ENCODE peak calls at places on chromosomes 11 and 22, in ten cellular contexts. One of them, this sample, is unnamed.

GRCh38 chr22:49147617-49148175 is 680.0 kb downstream of the BRD1 start:
- DNase-seq in D341Med: no peak
- DNase-seq in cardiac muscle cell: no peak
- DNase-seq in NCI-H2081: no peak
- DNase-seq in EH: no peak
- DNase-seq in cerebellar cortex: no peak
- DNase-seq in T-cell: no peak
- DNase-seq in naive B cell: no peak
- DNase-seq in pancreas: no peak
- DNase-seq in NCI-H187 treated with DMSO at 0.1 percent for 48 hours: no peak
- DNase-seq in this sample: no peak

GRCh38 chr11:48081151-48082010 is 101.0 kb downstream of the PTPRJ start:
- DNase-seq in D341Med: no peak
- DNase-seq in cardiac muscle cell: peak
- DNase-seq in NCI-H2081: no peak
- DNase-seq in EH: peak
- DNase-seq in cerebellar cortex: peak
- DNase-seq in T-cell: no peak
- DNase-seq in naive B cell: no peak
- DNase-seq in pancreas: no peak
- DNase-seq in NCI-H187 treated with DMSO at 0.1 percent for 48 hours: no peak
- DNase-seq in this sample: peak

GRCh38 chr11:29351301-29351873 is 665.4 kb downstream of the KCNA4 start:
- DNase-seq in D341Med: no peak
- DNase-seq in cardiac muscle cell: no peak
- DNase-seq in NCI-H2081: no peak
- DNase-seq in EH: no peak
- DNase-seq in cerebellar cortex: no peak
- DNase-seq in T-cell: no peak
- DNase-seq in naive B cell: no peak
- DNase-seq in pancreas: no peak
- DNase-seq in NCI-H187 treated with DMSO at 0.1 percent for 48 hours: no peak
- DNase-seq in this sample: no peak

GRCh38 chr11:84524422-84525051 is 1102.6 kb downstream of the DLG2 start:
- DNase-seq in D341Med: peak
- DNase-seq in cardiac muscle cell: peak
- DNase-seq in NCI-H2081: peak
- DNase-seq in EH: peak
- DNase-seq in cerebellar cortex: peak
- DNase-seq in T-cell: no peak
- DNase-seq in naive B cell: no peak
- DNase-seq in pancreas: no peak
- DNase-seq in NCI-H187 treated with DMSO at 0.1 percent for 48 hours: no peak
- DNase-seq in this sample: no peak

GRCh38 chr11:62144641-62145255 is 20.9 kb downstream of the INCENP start:
- DNase-seq in D341Med: no peak
- DNase-seq in cardiac muscle cell: no peak
- DNase-seq in NCI-H2081: no peak
- DNase-seq in EH: no peak
- DNase-seq in cerebellar cortex: no peak
- DNase-seq in T-cell: no peak
- DNase-seq in naive B cell: no peak
- DNase-seq in pancreas: peak
- DNase-seq in NCI-H187 treated with DMSO at 0.1 percent for 48 hours: no peak
- DNase-seq in this sample: no peak

GRCh38 chr11:125625225-125625593 is 246 bp downstream of the CHEK1 start:
- DNase-seq in D341Med: no peak
- DNase-seq in cardiac muscle cell: no peak
- DNase-seq in NCI-H2081: no peak
- DNase-seq in EH: no peak
- DNase-seq in cerebellar cortex: no peak
- DNase-seq in T-cell: no peak
- DNase-seq in naive B cell: no peak
- DNase-seq in pancreas: no peak
- DNase-seq in NCI-H187 treated with DMSO at 0.1 percent for 48 hours: no peak
- DNase-seq in this sample: no peak

GRCh38 chr22:37818397-37819099 is 4.6 kb upstream of the GALR3 start:
- DNase-seq in D341Med: no peak
- DNase-seq in cardiac muscle cell: peak
- DNase-seq in NCI-H2081: no peak
- DNase-seq in EH: peak
- DNase-seq in cerebellar cortex: no peak
- DNase-seq in T-cell: peak
- DNase-seq in naive B cell: peak
- DNase-seq in pancreas: peak
- DNase-seq in NCI-H187 treated with DMSO at 0.1 percent for 48 hours: no peak
- DNase-seq in this sample: peak

GRCh38 chr11:19988598-19988997 is 171.7 kb downstream of the DBX1 start:
- DNase-seq in D341Med: no peak
- DNase-seq in cardiac muscle cell: peak
- DNase-seq in NCI-H2081: no peak
- DNase-seq in EH: peak
- DNase-seq in cerebellar cortex: peak
- DNase-seq in T-cell: no peak
- DNase-seq in naive B cell: no peak
- DNase-seq in pancreas: no peak
- DNase-seq in NCI-H187 treated with DMSO at 0.1 percent for 48 hours: no peak
- DNase-seq in this sample: no peak

GRCh38 chr11:76244311-76245061 is 38.2 kb upstream of the WNT11 start:
- DNase-seq in D341Med: no peak
- DNase-seq in cardiac muscle cell: no peak
- DNase-seq in NCI-H2081: no peak
- DNase-seq in EH: no peak
- DNase-seq in cerebellar cortex: no peak
- DNase-seq in T-cell: no peak
- DNase-seq in naive B cell: no peak
- DNase-seq in pancreas: no peak
- DNase-seq in NCI-H187 treated with DMSO at 0.1 percent for 48 hours: no peak
- DNase-seq in this sample: no peak

GRCh38 chr11:64996710-64997380 is at the start of gene BATF2:
- DNase-seq in D341Med: peak
- DNase-seq in cardiac muscle cell: peak
- DNase-seq in NCI-H2081: peak
- DNase-seq in EH: peak
- DNase-seq in cerebellar cortex: peak
- DNase-seq in T-cell: no peak
- DNase-seq in naive B cell: peak
- DNase-seq in pancreas: peak
- DNase-seq in NCI-H187 treated with DMSO at 0.1 percent for 48 hours: no peak
- DNase-seq in this sample: peak

GRCh38 chr11:102560555-102561011 is 30.0 kb upstream of the MMP7 start:
- DNase-seq in D341Med: no peak
- DNase-seq in cardiac muscle cell: peak
- DNase-seq in NCI-H2081: no peak
- DNase-seq in EH: peak
- DNase-seq in cerebellar cortex: peak
- DNase-seq in T-cell: no peak
- DNase-seq in naive B cell: peak
- DNase-seq in pancreas: no peak
- DNase-seq in NCI-H187 treated with DMSO at 0.1 percent for 48 hours: no peak
- DNase-seq in this sample: no peak

GRCh38 chr11:131064373-131064991 is 148.2 kb upstream of the SNX19 start:
- DNase-seq in D341Med: peak
- DNase-seq in cardiac muscle cell: peak
- DNase-seq in NCI-H2081: peak
- DNase-seq in EH: peak
- DNase-seq in cerebellar cortex: peak
- DNase-seq in T-cell: no peak
- DNase-seq in naive B cell: no peak
- DNase-seq in pancreas: peak
- DNase-seq in NCI-H187 treated with DMSO at 0.1 percent for 48 hours: no peak
- DNase-seq in this sample: peak

GRCh38 chr11:79160786-79161403 is 279.9 kb downstream of the TENM4 start:
- DNase-seq in D341Med: no peak
- DNase-seq in cardiac muscle cell: peak
- DNase-seq in NCI-H2081: no peak
- DNase-seq in EH: no peak
- DNase-seq in cerebellar cortex: peak
- DNase-seq in T-cell: no peak
- DNase-seq in naive B cell: no peak
- DNase-seq in pancreas: no peak
- DNase-seq in NCI-H187 treated with DMSO at 0.1 percent for 48 hours: no peak
- DNase-seq in this sample: no peak

GRCh38 chr11:2791521-2792375 is 92.0 kb upstream of the KCNQ1OT1 start:
- DNase-seq in D341Med: no peak
- DNase-seq in cardiac muscle cell: no peak
- DNase-seq in NCI-H2081: peak
- DNase-seq in EH: no peak
- DNase-seq in cerebellar cortex: no peak
- DNase-seq in T-cell: peak
- DNase-seq in naive B cell: peak
- DNase-seq in pancreas: peak
- DNase-seq in NCI-H187 treated with DMSO at 0.1 percent for 48 hours: no peak
- DNase-seq in this sample: peak

GRCh38 chr22:27682438-27682837 is 119.1 kb downstream of the MN1 start:
- DNase-seq in D341Med: peak
- DNase-seq in cardiac muscle cell: no peak
- DNase-seq in NCI-H2081: no peak
- DNase-seq in EH: no peak
- DNase-seq in cerebellar cortex: no peak
- DNase-seq in T-cell: no peak
- DNase-seq in naive B cell: no peak
- DNase-seq in pancreas: no peak
- DNase-seq in NCI-H187 treated with DMSO at 0.1 percent for 48 hours: no peak
- DNase-seq in this sample: no peak

GRCh38 chr11:124633355-124633754 is 10.7 kb downstream of the TBRG1 start:
- DNase-seq in D341Med: no peak
- DNase-seq in cardiac muscle cell: peak
- DNase-seq in NCI-H2081: no peak
- DNase-seq in EH: peak
- DNase-seq in cerebellar cortex: no peak
- DNase-seq in T-cell: no peak
- DNase-seq in naive B cell: no peak
- DNase-seq in pancreas: no peak
- DNase-seq in NCI-H187 treated with DMSO at 0.1 percent for 48 hours: no peak
- DNase-seq in this sample: no peak

GRCh38 chr11:16148301-16148787 is 208.0 kb downstream of the SOX6 start:
- DNase-seq in D341Med: no peak
- DNase-seq in cardiac muscle cell: peak
- DNase-seq in NCI-H2081: peak
- DNase-seq in EH: no peak
- DNase-seq in cerebellar cortex: no peak
- DNase-seq in T-cell: no peak
- DNase-seq in naive B cell: no peak
- DNase-seq in pancreas: no peak
- DNase-seq in NCI-H187 treated with DMSO at 0.1 percent for 48 hours: no peak
- DNase-seq in this sample: no peak

GRCh38 chr11:130043575-130043974 is 26.1 kb upstream of the APLP2 start:
- DNase-seq in D341Med: no peak
- DNase-seq in cardiac muscle cell: no peak
- DNase-seq in NCI-H2081: no peak
- DNase-seq in EH: no peak
- DNase-seq in cerebellar cortex: no peak
- DNase-seq in T-cell: no peak
- DNase-seq in naive B cell: no peak
- DNase-seq in pancreas: no peak
- DNase-seq in NCI-H187 treated with DMSO at 0.1 percent for 48 hours: no peak
- DNase-seq in this sample: no peak

GRCh38 chr22:37176464-37177061 is 11.5 kb downstream of the C1QTNF6 start:
- DNase-seq in D341Med: no peak
- DNase-seq in cardiac muscle cell: peak
- DNase-seq in NCI-H2081: no peak
- DNase-seq in EH: peak
- DNase-seq in cerebellar cortex: no peak
- DNase-seq in T-cell: no peak
- DNase-seq in naive B cell: peak
- DNase-seq in pancreas: peak
- DNase-seq in NCI-H187 treated with DMSO at 0.1 percent for 48 hours: no peak
- DNase-seq in this sample: peak

GRCh38 chr11:105799728-105800462 is 190.0 kb downstream of the GRIA4 start:
- DNase-seq in D341Med: no peak
- DNase-seq in cardiac muscle cell: no peak
- DNase-seq in NCI-H2081: no peak
- DNase-seq in EH: no peak
- DNase-seq in cerebellar cortex: no peak
- DNase-seq in T-cell: no peak
- DNase-seq in naive B cell: no peak
- DNase-seq in pancreas: no peak
- DNase-seq in NCI-H187 treated with DMSO at 0.1 percent for 48 hours: no peak
- DNase-seq in this sample: no peak

GRCh38 chr22:50305658-50306566 is 1.5 kb downstream of the PLXNB2 start:
- DNase-seq in D341Med: peak
- DNase-seq in cardiac muscle cell: peak
- DNase-seq in NCI-H2081: peak
- DNase-seq in EH: peak
- DNase-seq in cerebellar cortex: peak
- DNase-seq in T-cell: no peak
- DNase-seq in naive B cell: no peak
- DNase-seq in pancreas: peak
- DNase-seq in NCI-H187 treated with DMSO at 0.1 percent for 48 hours: no peak
- DNase-seq in this sample: peak

GRCh38 chr22:25053153-25053805 is 100.8 kb downstream of the KIAA1671 start:
- DNase-seq in D341Med: no peak
- DNase-seq in cardiac muscle cell: no peak
- DNase-seq in NCI-H2081: no peak
- DNase-seq in EH: peak
- DNase-seq in cerebellar cortex: no peak
- DNase-seq in T-cell: no peak
- DNase-seq in naive B cell: no peak
- DNase-seq in pancreas: no peak
- DNase-seq in NCI-H187 treated with DMSO at 0.1 percent for 48 hours: no peak
- DNase-seq in this sample: no peak

GRCh38 chr11:83612891-83613766 is 327.0 kb upstream of the CCDC90B start:
- DNase-seq in D341Med: no peak
- DNase-seq in cardiac muscle cell: no peak
- DNase-seq in NCI-H2081: peak
- DNase-seq in EH: no peak
- DNase-seq in cerebellar cortex: peak
- DNase-seq in T-cell: no peak
- DNase-seq in naive B cell: no peak
- DNase-seq in pancreas: no peak
- DNase-seq in NCI-H187 treated with DMSO at 0.1 percent for 48 hours: peak
- DNase-seq in this sample: no peak

GRCh38 chr22:43042101-43042780 is 27.3 kb upstream of the PACSIN2 start:
- DNase-seq in D341Med: no peak
- DNase-seq in cardiac muscle cell: no peak
- DNase-seq in NCI-H2081: peak
- DNase-seq in EH: peak
- DNase-seq in cerebellar cortex: peak
- DNase-seq in T-cell: no peak
- DNase-seq in naive B cell: no peak
- DNase-seq in pancreas: no peak
- DNase-seq in NCI-H187 treated with DMSO at 0.1 percent for 48 hours: no peak
- DNase-seq in this sample: no peak

GRCh38 chr22:30628491-30628890 is 7.1 kb upstream of the SLC35E4 start:
- DNase-seq in D341Med: no peak
- DNase-seq in cardiac muscle cell: no peak
- DNase-seq in NCI-H2081: no peak
- DNase-seq in EH: no peak
- DNase-seq in cerebellar cortex: no peak
- DNase-seq in T-cell: no peak
- DNase-seq in naive B cell: no peak
- DNase-seq in pancreas: no peak
- DNase-seq in NCI-H187 treated with DMSO at 0.1 percent for 48 hours: no peak
- DNase-seq in this sample: no peak

GRCh38 chr22:29630987-29631386 is 27.6 kb downstream of the NF2 start:
- DNase-seq in D341Med: no peak
- DNase-seq in cardiac muscle cell: no peak
- DNase-seq in NCI-H2081: no peak
- DNase-seq in EH: no peak
- DNase-seq in cerebellar cortex: no peak
- DNase-seq in T-cell: no peak
- DNase-seq in naive B cell: no peak
- DNase-seq in pancreas: no peak
- DNase-seq in NCI-H187 treated with DMSO at 0.1 percent for 48 hours: no peak
- DNase-seq in this sample: no peak

GRCh38 chr11:205221-206001 is 1.8 kb downstream of the BET1L start:
- DNase-seq in D341Med: no peak
- DNase-seq in cardiac muscle cell: no peak
- DNase-seq in NCI-H2081: no peak
- DNase-seq in EH: no peak
- DNase-seq in cerebellar cortex: no peak
- DNase-seq in T-cell: no peak
- DNase-seq in naive B cell: no peak
- DNase-seq in pancreas: no peak
- DNase-seq in NCI-H187 treated with DMSO at 0.1 percent for 48 hours: no peak
- DNase-seq in this sample: peak

GRCh38 chr11:93543292-93543977 is at the start of gene SMCO4:
- DNase-seq in D341Med: peak
- DNase-seq in cardiac muscle cell: peak
- DNase-seq in NCI-H2081: peak
- DNase-seq in EH: peak
- DNase-seq in cerebellar cortex: peak
- DNase-seq in T-cell: peak
- DNase-seq in naive B cell: peak
- DNase-seq in pancreas: peak
- DNase-seq in NCI-H187 treated with DMSO at 0.1 percent for 48 hours: peak
- DNase-seq in this sample: peak